ENCODE peak calls at places on chromosome 6, in four cellular contexts. B is HTR-8/SVneo, C is Daoy, K is Calu3. D is an unnamed sample.

GRCh38 chr6:26234421-26235239 is 130.4 kb upstream of the BTN3A2 start:
- DNase-seq in B (peak; percentile 82), K (peak; percentile 79), C (peak; percentile 77), D (peak; percentile 86)

GRCh38 chr6:3549314-3549940 is 92.6 kb upstream of the SLC22A23 start:
- DNase-seq in B (no peak), C (peak; percentile 20), K (no peak), D (no peak)

GRCh38 chr6:25665455-25665854 is 13.4 kb downstream of the SCGN start:
- DNase-seq in B (no peak), C (no peak), K (no peak), D (no peak)

GRCh38 chr6:163415176-163415619 is 680 bp downstream of the QKI start:
- DNase-seq in C (peak; percentile 55), B (no peak), K (no peak), D (no peak)

GRCh38 chr6:47235964-47236760 is 73.5 kb downstream of the TNFRSF21 start:
- DNase-seq in K (no peak), C (no peak), B (no peak), D (no peak)

GRCh38 chr6:30007132-30007764 is 53.8 kb upstream of the POLR1H start:
- DNase-seq in K (peak; percentile 43), C (peak; percentile 20), B (no peak), D (no peak)

GRCh38 chr6:163756079-163756478 is 341.6 kb downstream of the QKI start:
- DNase-seq in B (no peak), C (no peak), K (no peak), D (no peak)

GRCh38 chr6:88695936-88696335 is 267.5 kb downstream of the RNGTT start:
- DNase-seq in B (no peak), C (no peak), K (no peak), D (no peak)

GRCh38 chr6:153563001-153563400 is 431.9 kb upstream of the RGS17 start:
- DNase-seq in C (no peak), K (no peak), B (no peak), D (no peak)

GRCh38 chr6:137543114-137543513 is 48.9 kb upstream of the OLIG3 start:
- DNase-seq in B (no peak), K (no peak), C (no peak), D (no peak)

D was measured in EH.